ENCODE peak calls at places on chromosomes 4 and X, in seven cellular contexts. Q is cardiac fibroblast, A is NCI-H2081, K is brain pericyte, V is GM23248, O is hypothalamus, D is adipocyte. S is an unnamed sample.

GRCh38 chr4:1727117-1728031 is 6.1 kb downstream of the TACC3 start:
- DNase-seq in O (no peak), D (no peak), K (no peak), A (no peak), V (peak; percentile 69), Q (peak; percentile 86), S (peak; percentile 39)

GRCh38 chr4:73705056-73705432 is 35.3 kb upstream of the CXCL8 start:
- DNase-seq in Q (peak; percentile 91), D (peak; percentile 56), A (no peak), O (no peak), K (no peak), V (peak; percentile 83), S (peak; percentile 74)

GRCh38 chr4:16732741-16733140 is 165.7 kb downstream of the LDB2 start:
- DNase-seq in D (no peak), K (no peak), Q (no peak), A (no peak), V (no peak), O (no peak), S (no peak)

GRCh38 chr4:150173854-150174398 is 95.7 kb downstream of the DCLK2 start:
- DNase-seq in D (no peak), Q (peak; percentile 18), O (peak; percentile 25), A (no peak), K (no peak), V (no peak), S (no peak)

GRCh38 chrX:97030947-97031346 is 147.2 kb downstream of the RPA4 start:
- DNase-seq in Q (no peak), K (no peak), A (no peak), V (no peak), D (no peak), O (no peak), S (no peak)

GRCh38 chr4:15947684-15948083 is 9.1 kb upstream of the FGFBP1 start:
- DNase-seq in A (no peak), V (no peak), O (no peak), D (no peak), K (no peak), Q (no peak), S (no peak)

GRCh38 chrX:106707771-106708454 is 18.6 kb upstream of the RNF128 start:
- DNase-seq in Q (peak; percentile 86), V (peak; percentile 91), O (no peak), K (peak; percentile 11), A (no peak), D (peak; percentile 65), S (peak; percentile 76)

GRCh38 chr4:185379326-185380295 is 16.1 kb downstream of the LRP2BP start:
- DNase-seq in D (no peak), Q (no peak), O (no peak), A (no peak), K (no peak), V (no peak), S (no peak)

GRCh38 chr4:20698382-20698781 is 1.9 kb upstream of the PACRGL start:
- DNase-seq in D (peak; percentile 36), K (no peak), Q (peak; percentile 51), A (no peak), V (peak; percentile 57), O (no peak), S (peak; percentile 45)

GRCh38 chr4:40596522-40596921 is 33.1 kb downstream of the RBM47 start:
- DNase-seq in Q (no peak), A (no peak), K (no peak), D (no peak), O (no peak), V (no peak), S (no peak)

GRCh38 chrX:87006561-87006960 is 511.0 kb upstream of the KLHL4 start:
- DNase-seq in V (no peak), A (no peak), D (no peak), K (no peak), O (no peak), Q (no peak), S (no peak)

GRCh38 chr4:53688186-53688790 is 97.0 kb upstream of the LNX1 start:
- DNase-seq in O (no peak), K (peak; percentile 86), V (peak; percentile 99), A (no peak), D (peak; percentile 96), Q (peak; percentile 99), S (peak; percentile 99)

GRCh38 chr4:87679449-87680169 is 29.5 kb downstream of the DMP1 start:
- DNase-seq in K (peak; percentile 18), A (peak; percentile 1), D (peak; percentile 75), V (peak; percentile 68), Q (peak; percentile 84), O (peak; percentile 13), S (peak; percentile 48)

GRCh38 chr4:72374156-72374555 is 194.9 kb downstream of the ADAMTS3 start:
- DNase-seq in D (no peak), A (no peak), O (no peak), Q (no peak), K (no peak), V (peak; percentile 55), S (no peak)

GRCh38 chr4:156946508-156947197 is 24.9 kb downstream of the PDGFC start:
- DNase-seq in Q (peak; percentile 99), D (peak; percentile 86), O (no peak), V (peak; percentile 99), K (peak; percentile 68), A (no peak), S (peak; percentile 99)

GRCh38 chr4:31360786-31361185 is 640.6 kb downstream of the PCDH7 start:
- DNase-seq in D (peak; percentile 97), O (no peak), V (no peak), Q (peak; percentile 80), A (no peak), K (no peak), S (peak; percentile 90)

GRCh38 chr4:11312389-11312788 is 116.3 kb downstream of the HS3ST1 start:
- DNase-seq in A (no peak), D (no peak), Q (peak; percentile 82), K (no peak), O (no peak), V (no peak), S (no peak)

GRCh38 chr4:160611181-160611580 is 1508.3 kb downstream of the RAPGEF2 start:
- DNase-seq in K (no peak), D (no peak), O (no peak), A (no peak), V (no peak), Q (no peak), S (no peak)

GRCh38 chr4:111228396-111228795 is 605.5 kb upstream of the PITX2 start:
- DNase-seq in K (no peak), Q (no peak), O (no peak), A (no peak), V (peak; percentile 44), D (no peak), S (no peak)

GRCh38 chr4:73734405-73735070 is 5.8 kb upstream of the CXCL8 start:
- DNase-seq in V (peak; percentile 50), Q (peak; percentile 83), D (peak; percentile 53), K (no peak), O (no peak), A (no peak), S (no peak)

GRCh38 chr4:168451331-168451730 is 29.0 kb downstream of the DDX60L start:
- DNase-seq in Q (peak; percentile 48), K (no peak), V (peak; percentile 9), A (no peak), D (no peak), O (no peak), S (no peak)

GRCh38 chr4:80017125-80017854 is 55.7 kb downstream of the ANTXR2 start:
- DNase-seq in K (peak; percentile 22), O (no peak), Q (peak; percentile 93), V (peak; percentile 83), D (peak; percentile 78), A (no peak), S (peak; percentile 87)

GRCh38 chrX:150547511-150548115 is 20.8 kb upstream of the MTM1 start:
- DNase-seq in O (peak; percentile 84), K (no peak), V (peak; percentile 79), Q (peak; percentile 34), A (no peak), D (peak; percentile 6), S (no peak)

GRCh38 chr4:66736593-66736992 is 808.7 kb downstream of the CENPC start:
- DNase-seq in V (no peak), A (peak; percentile 79), D (no peak), K (no peak), O (no peak), Q (no peak), S (no peak)

GRCh38 chrX:30039768-30040167 is 175.6 kb upstream of the MAGEB2 start:
- DNase-seq in O (no peak), V (no peak), D (peak; percentile 35), Q (peak; percentile 45), A (no peak), K (no peak), S (no peak)

GRCh38 chr4:4502694-4503311 is 39.0 kb downstream of the STX18 start:
- DNase-seq in V (peak; percentile 79), K (no peak), Q (peak; percentile 69), A (no peak), D (no peak), O (no peak), S (no peak)

GRCh38 chrX:45803383-45803921 is 602.8 kb upstream of the DIPK2B start:
- DNase-seq in D (peak; percentile 73), A (no peak), Q (peak; percentile 95), O (no peak), V (peak; percentile 90), K (peak; percentile 43), S (peak; percentile 86)

GRCh38 chr4:103787057-103787456 is 67.3 kb upstream of the TACR3 start:
- DNase-seq in O (no peak), A (no peak), D (no peak), V (no peak), K (no peak), Q (no peak), S (no peak)

GRCh38 chr4:156193116-156193515 is 239.4 kb upstream of the CTSO start:
- DNase-seq in O (no peak), K (no peak), V (no peak), D (peak; percentile 66), Q (peak; percentile 22), A (no peak), S (no peak)

GRCh38 chr4:3054169-3054759 is 20.1 kb downstream of the HTT-AS start:
- DNase-seq in V (no peak), K (no peak), D (no peak), Q (no peak), O (no peak), A (no peak), S (no peak)

GRCh38 chr4:75995727-75996126 is 5.0 kb upstream of the SDAD1 start:
- DNase-seq in V (peak; percentile 76), O (no peak), D (peak; percentile 91), Q (peak; percentile 72), A (peak; percentile 39), K (no peak), S (peak; percentile 15)

S was measured in skeletal muscle cell.